ENCODE peak calls at places on chromosomes 16 and 17, in five cellular contexts. N is right atrium auricular region, Q is BJ, R is transverse colon, I is ovary. C is an unnamed sample.

GRCh38 chr16:68287276-68288251 is 23.2 kb downstream of the SLC7A6OS start:
- DNase-seq in N (peak), I (no peak), R (no peak), Q (peak), C (peak)

GRCh38 chr16:48441106-48441505 is 55.9 kb upstream of the SIAH1 start:
- DNase-seq in R (no peak), Q (no peak), I (no peak), N (no peak), C (no peak)

GRCh38 chr17:8250101-8250500 is 1.0 kb downstream of the PFAS start:
- DNase-seq in I (no peak), Q (no peak), N (no peak), R (no peak), C (no peak)

GRCh38 chr17:79811036-79811887 is 14.4 kb upstream of the CBX8 start:
- DNase-seq in I (no peak), N (no peak), R (no peak), Q (no peak), C (no peak)

GRCh38 chr17:79075861-79076406 is 1.3 kb downstream of the ENGASE start:
- DNase-seq in N (no peak), Q (no peak), R (no peak), I (peak), C (no peak)

GRCh38 chr16:55494994-55495421 is 13.9 kb upstream of the LPCAT2 start:
- DNase-seq in R (peak), I (no peak), N (peak), Q (peak), C (peak)

GRCh38 chr17:4215882-4216411 is 47.8 kb downstream of the ANKFY1 start:
- DNase-seq in I (no peak), Q (no peak), R (no peak), N (no peak), C (no peak)

GRCh38 chr16:89678258-89678657 is 8.2 kb upstream of the CDK10 start:
- DNase-seq in R (no peak), I (no peak), Q (no peak), N (no peak), C (no peak)

GRCh38 chr16:58507963-58508670 is 7.2 kb upstream of the SETD6 start:
- DNase-seq in I (no peak), R (no peak), Q (no peak), N (no peak), C (no peak)

GRCh38 chr16:83899272-83899897 is 470 bp downstream of the MLYCD start:
- DNase-seq in I (peak), Q (no peak), N (no peak), R (peak), C (no peak)

GRCh38 chr17:42122371-42123303 is at the start of gene HSPB9:
- DNase-seq in N (no peak), Q (no peak), I (peak), R (peak), C (no peak)

GRCh38 chr17:17411692-17412091 is 65.1 kb upstream of the MED9 start:
- DNase-seq in N (no peak), I (no peak), R (no peak), Q (peak), C (no peak)

GRCh38 chr16:57518922-57519321 is 17.4 kb downstream of the CCDC102A start:
- DNase-seq in R (no peak), Q (no peak), I (no peak), N (no peak), C (no peak)

GRCh38 chr17:63954402-63955063 is 18.2 kb downstream of the SCN4A start:
- DNase-seq in N (no peak), I (no peak), Q (no peak), R (peak), C (no peak)

GRCh38 chr16:48997081-48997615 is 284.5 kb downstream of the CBLN1 start:
- DNase-seq in R (no peak), N (no peak), I (no peak), Q (no peak), C (no peak)

GRCh38 chr17:27977751-27978688 is 64.5 kb upstream of the NLK start:
- DNase-seq in N (no peak), I (no peak), R (no peak), Q (no peak), C (no peak)

GRCh38 chr17:72187544-72187943 is 66.7 kb downstream of the SOX9 start:
- DNase-seq in Q (no peak), I (no peak), R (peak), N (peak), C (no peak)

GRCh38 chr17:49798182-49798581 is 9.7 kb downstream of the KAT7 start:
- DNase-seq in Q (no peak), I (no peak), R (no peak), N (no peak), C (no peak)

GRCh38 chr16:15604460-15605390 is 38.2 kb downstream of the MARF1 start:
- DNase-seq in N (no peak), R (no peak), Q (no peak), I (no peak), C (no peak)

GRCh38 chr16:58418601-58419000 is 26.3 kb downstream of the GINS3 start:
- DNase-seq in N (no peak), I (no peak), Q (no peak), R (no peak), C (no peak)

GRCh38 chr17:80664217-80664780 is 119.7 kb downstream of the RPTOR start:
- DNase-seq in Q (no peak), I (no peak), N (no peak), R (no peak), C (no peak)

GRCh38 chr17:62616993-62617893 is 10.2 kb upstream of the MRC2 start:
- DNase-seq in N (no peak), I (no peak), Q (no peak), R (no peak), C (no peak)

GRCh38 chr16:11161439-11161838 is 94.6 kb downstream of the SOCS1 start:
- DNase-seq in Q (no peak), N (no peak), I (no peak), R (no peak), C (no peak)

GRCh38 chr16:3179651-3180050 is 8.4 kb upstream of the OR1F1 start:
- DNase-seq in I (no peak), Q (no peak), N (no peak), R (no peak), C (no peak)

GRCh38 chr16:49010396-49010795 is 271.2 kb downstream of the CBLN1 start:
- DNase-seq in I (peak), Q (no peak), N (no peak), R (no peak), C (no peak)

GRCh38 chr16:27199747-27200146 is 3.6 kb upstream of the KDM8 start:
- DNase-seq in R (no peak), N (no peak), Q (no peak), I (no peak), C (no peak)

GRCh38 chr16:27859020-27859419 is 204.5 kb downstream of the GSG1L start:
- DNase-seq in I (no peak), R (no peak), N (no peak), Q (no peak), C (no peak)

GRCh38 chr17:82386256-82386831 is 14.8 kb downstream of the UTS2R start:
- DNase-seq in N (no peak), Q (no peak), I (no peak), R (no peak), C (no peak)

GRCh38 chr16:77208382-77208781 is 9.2 kb downstream of the SYCE1L start:
- DNase-seq in N (no peak), Q (no peak), I (no peak), R (no peak), C (no peak)

GRCh38 chr17:15361592-15361991 is 20.2 kb upstream of the TEKT3 start:
- DNase-seq in N (no peak), R (no peak), I (no peak), Q (no peak), C (no peak)

GRCh38 chr16:89004209-89004831 is 27.3 kb upstream of the CBFA2T3 start:
- DNase-seq in Q (no peak), R (no peak), N (no peak), I (peak), C (no peak)

GRCh38 chr16:35149550-35149949 is 1690.1 kb downstream of the TP53TG3F start:
- DNase-seq in I (no peak), Q (no peak), N (no peak), R (no peak), C (no peak)

GRCh38 chr16:23948949-23949392 is 113.2 kb downstream of the PRKCB start:
- DNase-seq in N (no peak), I (no peak), Q (no peak), R (peak), C (no peak)

GRCh38 chr16:30691907-30692306 is 7.1 kb upstream of the SRCAP start:
- DNase-seq in R (no peak), N (no peak), Q (no peak), I (no peak), C (no peak)

GRCh38 chr17:10018461-10018891 is 113.4 kb upstream of the RCVRN start:
- DNase-seq in N (no peak), I (no peak), R (no peak), Q (no peak), C (no peak)

GRCh38 chr17:6539871-6540270 is 16.5 kb downstream of the PITPNM3 start:
- DNase-seq in N (no peak), I (no peak), Q (no peak), R (no peak), C (no peak)

GRCh38 chr17:61390479-61390791 is 9.2 kb upstream of the TBX2 start:
- DNase-seq in N (no peak), Q (no peak), R (no peak), I (no peak), C (no peak)

DNA sequence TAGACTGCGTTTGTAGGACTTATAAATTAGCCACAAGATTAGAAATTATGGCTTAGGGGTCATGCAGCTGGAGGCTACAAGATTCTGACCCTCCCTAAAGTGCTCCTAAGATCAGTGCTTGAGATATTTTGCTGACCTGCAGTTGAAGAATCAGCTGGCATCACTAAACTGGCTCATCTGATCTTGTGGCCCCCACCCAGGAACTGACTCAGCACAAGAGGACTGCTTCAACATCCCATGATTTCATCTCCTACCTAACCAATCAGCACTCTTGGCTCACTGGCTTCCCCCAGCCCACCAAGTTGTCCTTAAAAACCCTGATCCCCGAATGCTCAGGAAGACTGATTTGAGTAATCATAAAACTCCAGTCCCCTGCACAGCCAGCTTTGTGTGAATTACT is 86.4 kb upstream of the ERCC4 start:
- DNase-seq in Q (no peak), N (no peak), R (no peak), I (no peak), C (no peak)
- TF ChIP-seq CTCF in Q (no peak), N (no peak), R (no peak), I (no peak), C (no peak)

GRCh38 chr17:74870512-74870911 is 2.3 kb downstream of the FDXR start:
- DNase-seq in Q (no peak), N (no peak), R (no peak), I (peak), C (no peak)

GRCh38 chr17:74873036-74873873 is 461 bp upstream of the FDXR start:
- DNase-seq in I (peak), N (peak), R (peak), Q (peak), C (peak)

GRCh38 chr17:74873874-74874614 is 1.2 kb upstream of the FDXR start:
- DNase-seq in Q (no peak), N (no peak), I (peak), R (no peak), C (no peak)

GRCh38 chr17:74871329-74872076 is 1.3 kb downstream of the FDXR start:
- DNase-seq in Q (no peak), N (no peak), I (peak), R (no peak), C (no peak)

DNA sequence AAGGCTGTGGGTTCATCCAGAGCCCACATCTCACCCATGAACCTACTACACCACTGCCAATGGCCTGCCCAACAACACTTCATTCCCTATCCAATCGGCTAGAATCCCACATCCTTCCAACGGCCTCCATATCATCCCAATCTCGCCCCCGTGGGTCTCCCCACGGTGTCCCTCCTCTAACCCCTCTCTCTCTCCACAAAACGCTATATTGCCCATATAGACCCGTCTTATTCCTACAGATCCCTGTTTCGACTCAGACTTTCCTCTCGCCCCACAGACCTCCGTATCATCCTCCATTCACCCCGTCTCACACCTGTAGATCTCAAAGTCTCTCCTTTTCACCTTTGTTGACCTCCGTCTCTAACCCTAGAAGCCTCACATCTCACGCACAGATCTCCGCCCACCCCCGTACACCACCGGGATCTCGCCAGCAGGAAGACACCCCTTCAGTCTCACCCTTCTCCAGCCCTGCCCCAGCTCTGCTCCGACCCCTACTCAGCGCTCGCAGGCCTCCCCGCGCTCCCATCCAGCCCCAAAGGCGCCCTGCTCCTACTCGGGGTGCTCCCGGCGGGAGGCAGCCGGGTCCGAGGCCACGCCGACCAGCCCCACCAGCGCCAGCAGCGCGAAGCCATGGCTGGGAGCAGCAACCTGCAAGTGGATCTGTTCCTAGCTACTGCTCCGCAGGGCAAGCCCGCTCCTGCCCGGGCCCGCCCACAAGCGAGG is at the start of gene FDXR:
- DNase-seq in Q (no peak), N (no peak), R (no peak), I (peak), C (no peak)
- TF ChIP-seq CTCF in Q (no peak), N (no peak), R (no peak), I (no peak), C (no peak)

GRCh38 chr16:20997147-20997546 is 96.6 kb downstream of the LYRM1 start:
- DNase-seq in R (no peak), Q (no peak), I (no peak), N (no peak), C (no peak)

GRCh38 chr16:20995711-20996110 is 95.1 kb downstream of the LYRM1 start:
- DNase-seq in R (no peak), Q (no peak), I (no peak), N (no peak), C (no peak)

GRCh38 chr16:21005008-21005407 is 104.4 kb downstream of the LYRM1 start:
- DNase-seq in Q (no peak), R (no peak), N (no peak), I (no peak), C (no peak)

DNA sequence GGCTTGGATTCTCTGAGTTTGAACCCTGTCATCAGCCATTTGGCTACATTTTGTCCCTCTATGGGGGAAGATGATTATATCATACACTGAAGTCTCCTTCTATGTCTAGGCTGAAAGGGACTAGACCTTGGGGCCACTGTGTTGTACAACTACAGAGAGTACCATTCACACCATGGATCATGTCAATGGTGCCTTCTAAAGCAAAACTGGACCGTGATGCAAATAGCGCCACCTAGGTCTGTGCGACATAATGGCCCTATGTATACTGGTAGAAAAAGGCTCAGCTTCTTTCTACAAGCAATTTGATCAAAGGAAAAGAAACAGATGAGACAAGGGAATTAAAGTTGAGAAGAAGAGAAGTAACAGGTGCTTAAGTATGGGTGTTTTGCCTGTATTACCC is 100.7 kb downstream of the LYRM1 start:
- DNase-seq in I (no peak), Q (no peak), N (no peak), R (peak), C (no peak)
- TF ChIP-seq CTCF in I (no peak), Q (peak), N (no peak), R (peak), C (peak)

DNA sequence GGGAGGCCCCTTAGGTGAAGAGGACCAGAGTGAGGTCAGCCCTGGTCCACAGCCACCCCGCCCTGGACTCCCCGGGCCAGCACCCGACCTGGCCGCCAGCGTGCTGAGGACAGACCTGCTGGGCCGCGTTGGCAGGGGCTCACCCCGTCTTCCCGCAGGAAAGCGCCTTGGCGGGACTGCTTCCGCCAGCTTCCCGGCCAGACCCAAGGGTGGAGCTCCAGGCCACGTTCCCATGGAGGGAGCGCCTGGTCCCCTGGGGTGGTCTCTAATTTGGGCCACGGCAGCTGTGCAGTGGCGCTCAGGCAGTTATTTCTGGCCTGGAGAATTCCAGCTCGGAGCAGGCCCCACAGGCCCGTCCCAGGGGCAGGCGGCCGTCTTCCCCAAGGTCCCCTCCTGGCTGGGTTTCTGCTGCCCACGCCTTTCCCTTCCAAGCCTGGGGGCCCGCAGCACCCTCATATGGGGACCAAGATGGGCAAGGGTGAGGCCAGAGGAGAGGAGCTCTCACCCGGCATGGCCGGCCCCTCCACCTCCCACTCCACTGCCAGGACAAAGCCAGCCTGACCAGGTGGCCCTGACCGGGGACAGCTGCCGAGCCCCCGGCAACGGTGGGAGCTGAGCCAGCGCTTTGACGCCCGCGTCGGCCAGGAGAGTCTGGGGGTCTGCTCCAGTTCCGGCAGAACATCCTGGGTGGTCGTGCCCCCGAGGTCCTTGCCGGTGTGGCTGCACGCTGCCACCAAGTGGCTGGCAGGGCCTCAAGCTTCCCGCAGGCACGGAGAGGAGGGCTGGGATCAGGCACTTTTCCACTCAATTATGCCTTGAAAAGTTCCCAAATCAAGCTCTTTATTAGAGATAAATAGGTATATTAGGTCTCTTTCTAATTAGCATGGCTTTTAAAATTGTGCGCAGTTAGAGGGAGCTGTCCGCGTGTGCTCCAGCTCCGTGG is 28.1 kb downstream of the CACNA1H start:
- DNase-seq in N (no peak), I (peak), R (no peak), Q (no peak), C (no peak)
- TF ChIP-seq CTCF in N (no peak), I (no peak), R (no peak), Q (no peak), C (no peak)

DNA sequence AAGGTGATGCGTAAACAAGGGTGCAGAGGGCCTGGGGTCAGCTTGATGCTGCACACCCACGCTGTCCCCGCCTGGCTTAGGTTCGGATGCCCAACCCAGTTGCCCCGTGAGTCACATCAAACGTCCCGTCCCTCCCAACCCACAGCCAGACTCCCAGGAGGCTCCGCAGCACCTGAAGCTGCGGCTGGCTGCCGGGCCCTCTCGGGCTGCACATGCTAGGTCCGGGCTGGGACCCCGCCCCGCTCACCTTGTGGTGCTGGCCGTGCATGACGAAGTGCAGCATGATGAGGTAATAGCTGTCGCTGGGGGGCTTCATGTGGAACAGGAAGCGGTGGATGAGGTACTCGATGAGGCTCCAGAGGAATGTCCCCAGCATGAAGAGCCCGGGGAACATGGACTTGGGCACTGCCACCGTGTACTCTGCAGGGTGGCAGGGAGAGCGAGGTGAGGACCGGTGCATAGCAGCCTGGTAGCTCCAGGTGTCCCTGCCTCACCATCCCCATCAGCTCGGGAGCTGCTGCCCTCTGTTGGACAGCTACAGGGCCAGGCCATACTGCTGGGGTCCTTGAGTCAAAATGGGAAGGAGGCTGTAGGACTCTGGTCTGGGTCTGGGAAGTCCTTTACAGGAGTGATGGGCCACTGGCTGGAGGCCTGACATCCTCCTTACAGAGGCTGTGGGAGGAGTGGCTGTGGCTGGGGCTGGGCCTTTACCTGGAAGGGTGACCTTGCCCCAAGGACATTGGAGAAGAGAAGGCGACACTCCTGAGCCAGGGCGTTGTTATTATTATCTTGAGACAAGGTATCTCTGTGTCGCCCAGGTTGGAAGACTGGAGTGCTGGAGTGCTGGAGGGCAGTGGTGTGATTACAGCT is 18.3 kb upstream of the MLKL start:
- DNase-seq in R (no peak), Q (no peak), N (no peak), I (no peak), C (no peak)
- TF ChIP-seq CTCF in R (no peak), Q (no peak), N (no peak), I (no peak), C (no peak)